ENCODE peak calls at places on chromosomes 7 and 10, in eight cellular contexts. P is posterior cingulate gyrus, O is NCI-H82, M is nucleus accumbens, R is HAP-1, W is EL, U is progenitor cell of endocrine pancreas, T is GM12892. L is an unnamed sample.

GRCh38 chr7:80478683-80479082 is 33.2 kb downstream of the GNAT3 start:
- DNase-seq in P (no peak), O (peak; percentile 3), M (no peak), R (no peak), W (peak; percentile 74), U (no peak), T (no peak), L (no peak)

GRCh38 chr7:159027091-159027802 is 117.4 kb downstream of the VIPR2 start:
- DNase-seq in P (no peak), O (no peak), M (no peak), R (no peak), W (no peak), U (no peak), T (no peak), L (no peak)

GRCh38 chr10:17923728-17924127 is 28.0 kb upstream of the SLC39A12 start:
- DNase-seq in P (peak; percentile 78), O (no peak), M (no peak), R (no peak), W (peak; percentile 95), U (no peak), T (no peak), L (no peak)

GRCh38 chr10:100534726-100535125 is 1.0 kb upstream of the HIF1AN start:
- DNase-seq in P (no peak), O (peak; percentile 85), M (no peak), R (no peak), W (no peak), U (no peak), T (no peak), L (no peak)

GRCh38 chr10:70784476-70784875 is 701 bp downstream of the TBATA start:
- DNase-seq in P (no peak), O (no peak), M (no peak), R (no peak), W (peak; percentile 31), U (no peak), T (no peak), L (no peak)

GRCh38 chr10:78742406-78742729 is 326.4 kb upstream of the ZMIZ1 start:
- DNase-seq in P (no peak), O (no peak), M (no peak), R (no peak), W (no peak), U (no peak), T (no peak), L (no peak)

GRCh38 chr7:153886121-153886505 is 166.1 kb upstream of the DPP6 start:
- DNase-seq in P (no peak), O (no peak), M (no peak), R (no peak), W (no peak), U (no peak), T (no peak), L (no peak)

GRCh38 chr7:4958477-4959301 is at the start of gene MMD2:
- DNase-seq in P (peak; percentile 72), O (peak; percentile 45), M (peak; percentile 62), R (no peak), W (no peak), U (no peak), T (no peak), L (no peak)

GRCh38 chr7:107692501-107692900 is 31.9 kb downstream of the SLC26A4 start:
- DNase-seq in P (no peak), O (no peak), M (no peak), R (no peak), W (peak; percentile 9), U (no peak), T (no peak), L (no peak)

GRCh38 chr7:151888716-151889115 is 11.8 kb upstream of the PRKAG2 start:
- DNase-seq in P (no peak), O (no peak), M (no peak), R (no peak), W (no peak), U (no peak), T (no peak), L (no peak)

GRCh38 chr10:96740579-96741281 is 20.4 kb upstream of the PIK3AP1 start:
- DNase-seq in P (no peak), O (no peak), M (no peak), R (no peak), W (no peak), U (no peak), T (no peak), L (no peak)

GRCh38 chr10:111077715-111078504 is 1.1 kb downstream of the ADRA2A start:
- DNase-seq in P (no peak), O (peak; percentile 35), M (no peak), R (no peak), W (peak; percentile 49), U (no peak), T (no peak), L (no peak)